ENCODE peak calls at places on chromosomes 3 and 15, in five cellular contexts. S is astrocyte of the spinal cord; O is retina; P is stimulated activated CD4-positive, alpha-beta T cell treated with anti-CD3 and anti-CD28 coated beads, Interleukin-1b, Interleukin-23, amount 100 ng/mL, for 1 hour; K is adipocyte. L is an unnamed sample.
A peak's percentile ranks its signal among the peaks of the same experiment; 100 is the strongest.

GRCh38 chr15:79282371-79283251 is at the start of gene ANKRD34C:
- DNase-seq in S (no peak), O (peak; percentile 69), P (no peak), K (no peak), L (no peak)

GRCh38 chr15:31257286-31257685 is 69.3 kb upstream of the KLF13 start:
- DNase-seq in S (no peak), O (no peak), P (no peak), K (no peak), L (no peak)

GRCh38 chr15:77069521-77070121 is 1.3 kb downstream of the TSPAN3 start:
- DNase-seq in S (no peak), O (peak; percentile 31), P (no peak), K (no peak), L (no peak)

GRCh38 chr3:122255757-122256439 is 69.2 kb upstream of the CSTA start:
- DNase-seq in S (no peak), O (no peak), P (no peak), K (no peak), L (no peak)

GRCh38 chr3:134406331-134407246 is 32.3 kb upstream of the AMOTL2 start:
- DNase-seq in S (peak; percentile 24), O (peak; percentile 93), P (no peak), K (no peak), L (no peak)

GRCh38 chr3:40292637-40293036 is 16.9 kb upstream of the EIF1B start:
- DNase-seq in S (no peak), O (no peak), P (no peak), K (peak; percentile 4), L (no peak)

GRCh38 chr3:138230525-138230924 is 43.4 kb downstream of the ARMC8 start:
- DNase-seq in S (peak; percentile 30), O (no peak), P (no peak), K (peak; percentile 18), L (no peak)

GRCh38 chr3:27644936-27645335 is 77.2 kb downstream of the EOMES start:
- DNase-seq in S (no peak), O (no peak), P (no peak), K (peak; percentile 20), L (no peak)

GRCh38 chr3:181713300-181713647 is 1.5 kb downstream of the SOX2 start:
- DNase-seq in S (peak; percentile 41), O (no peak), P (no peak), K (no peak), L (no peak)

GRCh38 chr15:31347067-31347975 is 20.7 kb downstream of the KLF13 start:
- DNase-seq in S (no peak), O (no peak), P (peak; percentile 55), K (no peak), L (peak; percentile 60)

GRCh38 chr3:52779411-52780297 is 2.3 kb downstream of the ITIH1 start:
- DNase-seq in S (no peak), O (no peak), P (no peak), K (no peak), L (no peak)

GRCh38 chr3:65326574-65326973 is 638.8 kb upstream of the ADAMTS9 start:
- DNase-seq in S (no peak), O (no peak), P (no peak), K (no peak), L (no peak)

GRCh38 chr3:59133350-59133749 is 83.5 kb upstream of the CFAP20DC start:
- DNase-seq in S (peak; percentile 36), O (no peak), P (no peak), K (peak; percentile 90), L (no peak)

GRCh38 chr15:77844798-77845446 is 212.2 kb upstream of the LINGO1 start:
- DNase-seq in S (no peak), O (no peak), P (no peak), K (no peak), L (no peak)

GRCh38 chr3:62622553-62623174 is 249.3 kb upstream of the FEZF2 start:
- DNase-seq in S (peak; percentile 70), O (peak; percentile 74), P (no peak), K (peak; percentile 82), L (no peak)

GRCh38 chr15:57003418-57003817 is 85.0 kb downstream of the TCF12 start:
- DNase-seq in S (peak; percentile 81), O (no peak), P (no peak), K (peak; percentile 74), L (no peak)

GRCh38 chr3:117719316-117719926 is 1009.8 kb downstream of the TUSC7 start:
- DNase-seq in S (peak; percentile 46), O (no peak), P (no peak), K (peak; percentile 71), L (no peak)

GRCh38 chr15:69451951-69452701 is 492 bp upstream of the RPLP1 start:
- DNase-seq in S (no peak), O (no peak), P (no peak), K (peak; percentile 28), L (no peak)

GRCh38 chr15:94631608-94632007 is 400.2 kb downstream of the MCTP2 start:
- DNase-seq in S (no peak), O (no peak), P (no peak), K (no peak), L (no peak)

GRCh38 chr3:187742351-187743171 is 2.7 kb downstream of the BCL6 start:
- DNase-seq in S (peak; percentile 63), O (no peak), P (no peak), K (no peak), L (no peak)

GRCh38 chr3:148711981-148712666 is 14.4 kb downstream of the AGTR1 start:
- DNase-seq in S (no peak), O (no peak), P (no peak), K (peak; percentile 28), L (no peak)

GRCh38 chr15:90427185-90427584 is 39.1 kb downstream of the IQGAP1 start:
- DNase-seq in S (no peak), O (no peak), P (no peak), K (no peak), L (no peak)

GRCh38 chr3:41267975-41268640 is 68.8 kb downstream of the CTNNB1 start:
- DNase-seq in S (peak; percentile 97), O (no peak), P (no peak), K (peak; percentile 95), L (no peak)

GRCh38 chr15:61598655-61599054 is 369.6 kb upstream of the RORA start:
- DNase-seq in S (no peak), O (peak; percentile 25), P (no peak), K (no peak), L (no peak)

GRCh38 chr15:25619076-25619475 is 180.3 kb upstream of the UBE3A start:
- DNase-seq in S (no peak), O (peak; percentile 55), P (no peak), K (no peak), L (no peak)

GRCh38 chr15:68096099-68096498 is 42.0 kb downstream of the PIAS1 start:
- DNase-seq in S (no peak), O (no peak), P (no peak), K (no peak), L (no peak)

GRCh38 chr3:114035146-114035545 is 21.2 kb downstream of the CCDC191 start:
- DNase-seq in S (no peak), O (no peak), P (no peak), K (no peak), L (no peak)

GRCh38 chr15:65603559-65603958 is 7.4 kb downstream of the INTS14 start:
- DNase-seq in S (no peak), O (no peak), P (no peak), K (no peak), L (no peak)

GRCh38 chr3:35549690-35550089 is 89.6 kb upstream of the ARPP21 start:
- DNase-seq in S (no peak), O (no peak), P (no peak), K (no peak), L (no peak)

GRCh38 chr3:55487376-55488241 is 503 bp upstream of the WNT5A start:
- DNase-seq in S (peak; percentile 76), O (peak; percentile 84), P (no peak), K (peak; percentile 63), L (no peak)

GRCh38 chr3:23086831-23087230 is 116.3 kb upstream of the UBE2E2 start:
- DNase-seq in S (no peak), O (no peak), P (no peak), K (peak; percentile 21), L (no peak)

L was measured in activated CD4-positive, CD25-positive, alpha-beta regulatory T cell treated with anti-CD3 and anti-CD28 coated beads, Interleukin-2, amount 50 U/mL, for 16 hours.